ENCODE peak calls at places on chromosomes 5 and 9, in six cellular contexts. Y is activated naive CD8-positive, alpha-beta T cell treated with anti-CD3 and anti-CD28 coated beads, Interleukin-2, amount 50 U/mL, for 24 hours; I is GM19239; Q is central memory CD4-positive, alpha-beta T cell; H is Daoy; W is mammary epithelial cell. Z is an unnamed sample.

GRCh38 chr9:119289740-119290139 is 79.5 kb downstream of the BRINP1 start:
- DNase-seq in Y (peak), I (peak), Q (no peak), H (no peak), W (peak), Z (peak)

GRCh38 chr9:34587271-34587670 is 2.3 kb downstream of the CNTFR start:
- DNase-seq in Y (no peak), I (no peak), Q (no peak), H (no peak), W (no peak), Z (no peak)

GRCh38 chr5:168303398-168304020 is 12.1 kb downstream of the WWC1 start:
- DNase-seq in Y (no peak), I (no peak), Q (no peak), H (no peak), W (no peak), Z (no peak)

GRCh38 chr5:83518676-83519075 is 47.1 kb downstream of the VCAN start:
- DNase-seq in Y (no peak), I (no peak), Q (no peak), H (no peak), W (no peak), Z (no peak)

GRCh38 chr9:88694625-88695024 is 159.6 kb downstream of the NXNL2 start:
- DNase-seq in Y (no peak), I (no peak), Q (no peak), H (peak), W (no peak), Z (no peak)

GRCh38 chr5:125258610-125259009 is 512.2 kb upstream of the ZNF608 start:
- DNase-seq in Y (no peak), I (no peak), Q (no peak), H (no peak), W (no peak), Z (no peak)

GRCh38 chr5:7815757-7816534 is 35.0 kb downstream of the CFAP90 start:
- DNase-seq in Y (peak), I (peak), Q (peak), H (peak), W (peak), Z (peak)

GRCh38 chr5:148248894-148249293 is 10.6 kb downstream of the MARCOL start:
- DNase-seq in Y (no peak), I (no peak), Q (no peak), H (no peak), W (peak), Z (no peak)

GRCh38 chr9:31588010-31588409 is 796.4 kb upstream of the ACO1 start:
- DNase-seq in Y (no peak), I (no peak), Q (no peak), H (no peak), W (no peak), Z (no peak)

GRCh38 chr9:86341007-86341491 is 13.2 kb downstream of the TUT7 start:
- DNase-seq in Y (no peak), I (no peak), Q (no peak), H (no peak), W (no peak), Z (no peak)

GRCh38 chr5:161421067-161421466 is 125.5 kb downstream of the GABRB2 start:
- DNase-seq in Y (no peak), I (no peak), Q (no peak), H (no peak), W (no peak), Z (no peak)

GRCh38 chr5:11390369-11390768 is 513.9 kb downstream of the CTNND2 start:
- DNase-seq in Y (no peak), I (no peak), Q (no peak), H (peak), W (no peak), Z (no peak)

GRCh38 chr5:14452685-14453084 is 128.9 kb upstream of the OTULINL start:
- DNase-seq in Y (no peak), I (no peak), Q (no peak), H (no peak), W (no peak), Z (no peak)

GRCh38 chr9:135887585-135888050 is 19.7 kb downstream of the CAMSAP1 start:
- DNase-seq in Y (peak), I (peak), Q (peak), H (no peak), W (no peak), Z (peak)

GRCh38 chr5:32984851-32985250 is 273.7 kb downstream of the NPR3 start:
- DNase-seq in Y (no peak), I (no peak), Q (no peak), H (no peak), W (peak), Z (no peak)

GRCh38 chr5:148014276-148014675 is 49.5 kb upstream of the SPINK5 start:
- DNase-seq in Y (no peak), I (no peak), Q (no peak), H (peak), W (peak), Z (no peak)

GRCh38 chr9:88532320-88532719 is 2.7 kb upstream of the NXNL2 start:
- DNase-seq in Y (no peak), I (no peak), Q (no peak), H (no peak), W (no peak), Z (peak)

GRCh38 chr9:122264360-122265264 is at the start of the genes MRRF and RBM18:
- DNase-seq in Y (peak), I (peak), Q (peak), H (peak), W (peak), Z (peak)

GRCh38 chr5:172004824-172005237 is 1.6 kb downstream of the FBXW11 start:
- DNase-seq in Y (peak), I (no peak), Q (peak), H (no peak), W (no peak), Z (peak)

GRCh38 chr5:127944125-127944524 is 139.4 kb upstream of the SLC12A2 start:
- DNase-seq in Y (no peak), I (no peak), Q (no peak), H (no peak), W (no peak), Z (no peak)

GRCh38 chr9:92807757-92808725 is 43.4 kb upstream of the BICD2 start:
- DNase-seq in Y (peak), I (no peak), Q (peak), H (peak), W (no peak), Z (peak)

GRCh38 chr9:116238225-116238624 is 84.6 kb downstream of the PAPPA start:
- DNase-seq in Y (no peak), I (no peak), Q (no peak), H (peak), W (peak), Z (no peak)

GRCh38 chr5:33312631-33313030 is 128.1 kb upstream of the TARS1 start:
- DNase-seq in Y (no peak), I (no peak), Q (no peak), H (no peak), W (no peak), Z (no peak)

GRCh38 chr9:115198018-115198417 is 80.1 kb upstream of the TNC start:
- DNase-seq in Y (no peak), I (no peak), Q (no peak), H (peak), W (peak), Z (no peak)

Z was measured in stimulated activated naive CD8-positive, alpha-beta T cell treated with anti-CD3 and anti-CD28 coated beads, Interleukin-15, Interleukin-2, amounts not matched to agents 100 U/mL and 50 U/mL, for 24 hours.